ENCODE peak calls at places on chromosomes 13 and 19, in six cellular contexts. F is NCI-H1436 treated with DMSO at 0.1 percent for 48 hours; C is neural progenitor cell; K is psoas muscle; Q is naive thymus-derived CD4-positive, alpha-beta T cell; G is NCI-H1092. E is an unnamed sample.

GRCh38 chr13:100600915-100601314 is 12.3 kb upstream of the GGACT start:
- DNase-seq in Q (no peak), F (no peak), C (no peak), G (no peak), K (no peak), E (no peak)

GRCh38 chr19:17209126-17210036 is 5.8 kb upstream of the USE1 start:
- DNase-seq in G (no peak), Q (no peak), K (no peak), C (peak), F (no peak), E (no peak)

GRCh38 chr19:11964496-11964857 is 363 bp upstream of the ZNF763 start:
- DNase-seq in C (no peak), Q (no peak), K (no peak), F (no peak), G (peak), E (peak)

GRCh38 chr13:41942462-41943094 is 18.3 kb downstream of the VWA8 start:
- DNase-seq in Q (no peak), C (peak), G (no peak), F (no peak), K (no peak), E (peak)

GRCh38 chr19:31314849-31315620 is 34.2 kb downstream of the TSHZ3 start:
- DNase-seq in K (no peak), G (no peak), C (peak), Q (no peak), F (no peak), E (no peak)

GRCh38 chr19:17488593-17489391 is 18.5 kb downstream of the SLC27A1 start:
- DNase-seq in C (peak), G (no peak), Q (peak), K (no peak), F (no peak), E (no peak)

GRCh38 chr13:50613356-50613831 is 230.1 kb downstream of the DLEU7 start:
- DNase-seq in F (no peak), C (no peak), K (no peak), Q (no peak), G (no peak), E (no peak)

GRCh38 chr19:17778621-17779280 is 16.2 kb upstream of the B3GNT3 start:
- DNase-seq in K (no peak), G (no peak), F (no peak), Q (no peak), C (peak), E (no peak)

GRCh38 chr19:10797541-10798256 is 38.3 kb downstream of the TMED1 start:
- DNase-seq in C (no peak), Q (peak), F (no peak), K (no peak), G (no peak), E (no peak)

GRCh38 chr13:67147257-67148218 is 82.6 kb downstream of the PCDH9 start:
- DNase-seq in Q (no peak), F (no peak), K (no peak), G (no peak), C (peak), E (peak)

GRCh38 chr19:28793391-28794168 is 419.4 kb downstream of the UQCRFS1 start:
- DNase-seq in Q (no peak), K (no peak), C (peak), G (no peak), F (no peak), E (no peak)

GRCh38 chr19:17202249-17202648 is 12.9 kb upstream of the USE1 start:
- DNase-seq in Q (no peak), K (no peak), G (no peak), F (no peak), C (no peak), E (no peak)

GRCh38 chr19:28142258-28142657 is 1070.7 kb downstream of the UQCRFS1 start:
- DNase-seq in K (no peak), G (no peak), C (no peak), Q (no peak), F (no peak), E (no peak)

GRCh38 chr19:575527-576506 is 3.4 kb downstream of the BSG start:
- DNase-seq in K (peak), G (no peak), F (no peak), Q (no peak), C (no peak), E (peak)

GRCh38 chr13:74570834-74571233 is 436.6 kb upstream of the KLF12 start:
- DNase-seq in Q (no peak), F (no peak), K (no peak), C (no peak), G (no peak), E (no peak)

GRCh38 chr13:44165172-44165894 is 208.3 kb upstream of the SERP2 start:
- DNase-seq in K (no peak), Q (no peak), F (no peak), C (no peak), G (no peak), E (no peak)

E was measured in kidney glomerular epithelial cell.